ENCODE peak calls at places on chromosomes 7 and 10, in four cellular contexts. D, B, R and Z are unnamed samples.

GRCh38 chr7:2157473-2158279 is 75.1 kb downstream of the MAD1L1 start:
- DNase-seq in R (no peak), D (no peak), B (no peak), Z (peak)

GRCh38 chr10:94549221-94549620 is 3.6 kb downstream of the HELLS start:
- DNase-seq in D (no peak), B (no peak), R (no peak), Z (no peak)

GRCh38 chr10:71319042-71319799 is at the start of gene SLC29A3:
- DNase-seq in B (peak), D (peak), R (peak), Z (peak)

GRCh38 chr7:28784166-28784870 is 173.8 kb downstream of the TRIL start:
- DNase-seq in R (no peak), B (no peak), D (no peak), Z (peak)

GRCh38 chr10:34880817-34881216 is 65.7 kb upstream of the PARD3 start:
- DNase-seq in R (no peak), D (no peak), B (no peak), Z (no peak)

GRCh38 chr7:105454058-105454739 is 65.5 kb upstream of the SRPK2 start:
- DNase-seq in B (peak), D (no peak), R (no peak), Z (no peak)

GRCh38 chr10:121927841-121928527 is at the start of gene ATE1:
- DNase-seq in R (peak), B (peak), D (peak), Z (peak)

GRCh38 chr7:104482362-104483042 is 154.1 kb downstream of the LHFPL3 start:
- DNase-seq in R (no peak), D (no peak), B (no peak), Z (peak)

GRCh38 chr7:8251195-8251594 is 10.8 kb downstream of the ICA1 start:
- DNase-seq in D (no peak), R (no peak), B (no peak), Z (no peak)

GRCh38 chr7:80127412-80128150 is 7.0 kb upstream of the GNAI1 start:
- DNase-seq in R (no peak), B (no peak), D (no peak), Z (peak)

GRCh38 chr7:3399858-3400257 is 98.8 kb downstream of the SDK1 start:
- DNase-seq in B (no peak), D (peak), R (no peak), Z (peak)

GRCh38 chr10:132550366-132551092 is 12.9 kb downstream of the INPP5A start:
- DNase-seq in D (no peak), R (no peak), B (no peak), Z (no peak)

GRCh38 chr7:76121044-76121443 is 73.1 kb downstream of the MDH2 start:
- DNase-seq in D (no peak), R (no peak), B (no peak), Z (no peak)

GRCh38 chr7:6232534-6232933 is 39.9 kb downstream of the CYTH3 start:
- DNase-seq in D (peak), B (no peak), R (peak), Z (no peak)

GRCh38 chr10:76026176-76026771 is 594.9 kb downstream of the LRMDA start:
- DNase-seq in B (no peak), D (no peak), R (no peak), Z (no peak)

GRCh38 chr7:24964177-24964576 is 15.8 kb downstream of the OSBPL3 start:
- DNase-seq in R (no peak), D (no peak), B (no peak), Z (no peak)

GRCh38 chr10:35413985-35414861 is 77.9 kb downstream of the CCNY start:
- DNase-seq in B (no peak), R (no peak), D (no peak), Z (no peak)

GRCh38 chr7:17679427-17679826 is 260.9 kb downstream of the SNX13 start:
- DNase-seq in R (no peak), B (no peak), D (no peak), Z (no peak)

GRCh38 chr10:23826399-23826798 is 382.5 kb upstream of the KIAA1217 start:
- DNase-seq in B (no peak), D (no peak), R (no peak), Z (no peak)

GRCh38 chr7:55179897-55180682 is 161.3 kb downstream of the EGFR start:
- DNase-seq in D (no peak), R (no peak), B (no peak), Z (no peak)

GRCh38 chr10:1057106-1057657 is 997 bp downstream of the WDR37 start:
- DNase-seq in D (peak), R (no peak), B (no peak), Z (no peak)

GRCh38 chr10:27413387-27413786 is 90.7 kb upstream of the RAB18 start:
- DNase-seq in R (peak), B (no peak), D (no peak), Z (no peak)

GRCh38 chr7:75905785-75906604 is 9.0 kb upstream of the POR start:
- DNase-seq in B (no peak), R (peak), D (peak), Z (peak)

GRCh38 chr10:77386833-77387232 is 250.8 kb downstream of the KCNMA1 start:
- DNase-seq in B (no peak), R (no peak), D (no peak), Z (no peak)